ENCODE peak calls at places on chromosomes 16 and 17, in eight cellular contexts. B is bronchial epithelial cell, J is thoracic aorta, X is tibial nerve, H is ovary, N is cardiac fibroblast, M is fibroblast of villous mesenchyme, I is hepatocyte. V is an unnamed sample.

GRCh38 chr17:81035389-81036127 is 607 bp downstream of the BAIAP2 start:
- DNase-seq in J (no peak), M (no peak), X (no peak), N (no peak), H (no peak), B (no peak), I (no peak), V (no peak)

GRCh38 chr17:48996696-48997102 is 486 bp upstream of the IGF2BP1 start:
- DNase-seq in B (no peak), J (no peak), H (no peak), I (peak; percentile 64), X (no peak), M (no peak), N (no peak), V (no peak)

GRCh38 chr17:45577571-45578279 is 87.2 kb upstream of the PLEKHM1 start:
- DNase-seq in J (no peak), N (no peak), H (no peak), I (no peak), X (no peak), B (no peak), M (no peak), V (no peak)

GRCh38 chr16:83615131-83615530 is 192.6 kb upstream of the HSBP1 start:
- DNase-seq in H (no peak), X (no peak), M (peak; percentile 5), J (no peak), B (no peak), I (no peak), N (peak; percentile 7), V (no peak)

GRCh38 chr17:30271102-30271501 is 20.6 kb downstream of the BLMH start:
- DNase-seq in H (no peak), N (peak; percentile 71), B (no peak), M (peak; percentile 49), X (no peak), I (no peak), J (no peak), V (no peak)

GRCh38 chr16:77431131-77431670 is 3.6 kb downstream of the ADAMTS18 start:
- DNase-seq in I (no peak), J (no peak), B (no peak), H (no peak), M (no peak), X (no peak), N (no peak), V (no peak)

GRCh38 chr17:50841949-50842354 is 6.6 kb downstream of the WFIKKN2 start:
- DNase-seq in J (no peak), N (peak; percentile 76), X (peak; percentile 63), B (peak; percentile 48), M (peak; percentile 63), I (peak; percentile 84), H (peak; percentile 82), V (peak; percentile 49)

GRCh38 chr16:68367034-68367433 is 56.2 kb downstream of the PRMT7 start:
- DNase-seq in I (peak; percentile 60), B (peak; percentile 13), H (peak; percentile 47), M (peak; percentile 37), N (peak; percentile 53), J (no peak), X (no peak), V (peak; percentile 48)

GRCh38 chr17:58120195-58120822 is 27.9 kb upstream of the OR4D1 start:
- DNase-seq in X (no peak), I (peak; percentile 83), M (peak; percentile 72), H (peak; percentile 30), J (no peak), B (peak; percentile 58), N (peak; percentile 72), V (no peak)

GRCh38 chr17:2312736-2313135 is 9.0 kb downstream of the SRR start:
- DNase-seq in N (peak; percentile 22), J (no peak), H (no peak), M (no peak), B (no peak), X (no peak), I (no peak), V (no peak)

GRCh38 chr17:4721203-4722135 is 9.8 kb upstream of the MED11 start:
- DNase-seq in B (peak; percentile 65), J (no peak), I (peak; percentile 80), H (no peak), M (peak; percentile 22), N (peak; percentile 37), X (no peak), V (no peak)

GRCh38 chr17:71208111-71208704 is 912.6 kb upstream of the SOX9 start:
- DNase-seq in I (no peak), H (no peak), B (peak; percentile 100), N (peak; percentile 49), J (no peak), M (peak; percentile 28), X (no peak), V (no peak)

GRCh38 chr17:80475949-80476876 is at the start of gene NPTX1:
- DNase-seq in N (no peak), M (no peak), J (no peak), X (no peak), H (no peak), B (no peak), I (peak; percentile 66), V (no peak)

GRCh38 chr16:11009027-11009755 is 64.8 kb downstream of the CLEC16A start:
- DNase-seq in X (no peak), J (no peak), B (peak; percentile 82), M (no peak), H (no peak), I (no peak), N (no peak), V (no peak)

GRCh38 chr16:54597222-54597621 is 310.6 kb upstream of the IRX3 start:
- DNase-seq in H (no peak), J (no peak), X (no peak), I (no peak), N (no peak), B (no peak), M (no peak), V (no peak)

GRCh38 chr17:28412131-28412530 is 6.1 kb upstream of the SLC46A1 start:
- DNase-seq in I (no peak), H (no peak), M (peak; percentile 8), J (no peak), B (peak; percentile 59), N (no peak), X (no peak), V (no peak)

GRCh38 chr17:28416703-28417311 is 10.8 kb upstream of the SLC46A1 start:
- DNase-seq in M (peak; percentile 79), I (peak; percentile 77), B (peak; percentile 65), X (no peak), J (no peak), N (peak; percentile 73), H (no peak), V (no peak)

GRCh38 chr17:28407974-28408306 is 1.9 kb upstream of the SLC46A1 start:
- DNase-seq in M (no peak), I (no peak), X (no peak), B (no peak), H (no peak), N (no peak), J (no peak), V (no peak)

GRCh38 chr17:28415886-28416285 is 9.9 kb upstream of the SLC46A1 start:
- DNase-seq in I (no peak), N (no peak), B (no peak), M (no peak), H (no peak), X (no peak), J (no peak), V (no peak)

DNA sequence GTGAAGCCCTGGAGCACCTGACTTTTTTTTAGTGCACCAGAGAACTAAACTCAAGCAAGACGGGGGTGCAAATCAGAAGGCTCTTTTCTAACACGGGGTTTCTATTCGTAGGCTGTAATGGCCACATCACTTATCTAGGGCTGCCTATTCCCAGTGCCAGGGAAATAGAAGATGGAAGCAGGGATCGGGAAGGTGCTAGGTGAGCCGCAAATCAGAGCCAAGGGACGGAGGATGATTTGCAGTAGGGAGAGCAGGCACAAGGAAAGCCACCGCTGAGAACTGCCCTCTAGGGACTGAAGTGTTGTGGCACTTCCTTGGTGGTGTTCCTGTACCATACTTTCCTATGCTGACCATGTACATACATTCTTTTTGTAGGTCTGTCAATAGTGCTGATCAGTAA is 7.8 kb upstream of the SLC46A1 start:
- DNase-seq in N (no peak), X (no peak), H (no peak), I (no peak), M (no peak), J (no peak), B (no peak), V (no peak)
- TF ChIP-seq CTCF in N (no peak), X (no peak), H (no peak), I (no peak), M (no peak), J (no peak), B (no peak), V (no peak)

GRCh38 chr17:7897773-7898172 is 9.2 kb downstream of the CHD3 start:
- DNase-seq in X (no peak), J (no peak), H (no peak), N (peak; percentile 72), I (peak; percentile 55), B (peak; percentile 50), M (peak; percentile 83), V (no peak)
- TF ChIP-seq CTCF in X (peak; percentile 71), J (no peak), H (peak; percentile 28), N (peak; percentile 45), I (peak; percentile 41), B (peak; percentile 39), M (peak; percentile 66), V (no peak)

DNA sequence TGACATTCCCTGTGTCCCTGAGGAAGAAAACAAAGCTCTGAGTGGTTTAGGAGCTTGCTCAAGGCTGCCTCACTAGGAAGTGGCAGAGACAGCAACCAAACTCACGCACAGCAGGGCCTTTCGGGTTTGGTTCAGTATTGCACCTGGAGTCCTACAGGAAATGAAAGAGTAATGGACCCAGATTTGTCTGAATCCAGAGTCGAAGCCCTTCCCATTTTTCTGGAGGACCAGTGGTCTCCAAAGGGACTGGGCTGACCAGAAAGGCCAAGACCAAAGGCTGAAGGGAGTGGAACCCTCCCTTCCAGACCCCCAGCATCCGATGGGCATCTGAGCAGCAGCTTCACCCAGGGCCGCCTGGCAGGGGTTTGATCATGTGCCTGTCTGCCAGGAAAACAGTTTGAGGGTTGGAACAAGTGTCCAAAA is 85.5 kb upstream of the RPL38 start:
- DNase-seq in J (no peak), M (no peak), N (no peak), B (no peak), I (no peak), H (no peak), X (no peak), V (no peak)
- TF ChIP-seq CTCF in J (no peak), M (no peak), N (no peak), B (no peak), I (no peak), H (no peak), X (no peak), V (no peak)

DNA sequence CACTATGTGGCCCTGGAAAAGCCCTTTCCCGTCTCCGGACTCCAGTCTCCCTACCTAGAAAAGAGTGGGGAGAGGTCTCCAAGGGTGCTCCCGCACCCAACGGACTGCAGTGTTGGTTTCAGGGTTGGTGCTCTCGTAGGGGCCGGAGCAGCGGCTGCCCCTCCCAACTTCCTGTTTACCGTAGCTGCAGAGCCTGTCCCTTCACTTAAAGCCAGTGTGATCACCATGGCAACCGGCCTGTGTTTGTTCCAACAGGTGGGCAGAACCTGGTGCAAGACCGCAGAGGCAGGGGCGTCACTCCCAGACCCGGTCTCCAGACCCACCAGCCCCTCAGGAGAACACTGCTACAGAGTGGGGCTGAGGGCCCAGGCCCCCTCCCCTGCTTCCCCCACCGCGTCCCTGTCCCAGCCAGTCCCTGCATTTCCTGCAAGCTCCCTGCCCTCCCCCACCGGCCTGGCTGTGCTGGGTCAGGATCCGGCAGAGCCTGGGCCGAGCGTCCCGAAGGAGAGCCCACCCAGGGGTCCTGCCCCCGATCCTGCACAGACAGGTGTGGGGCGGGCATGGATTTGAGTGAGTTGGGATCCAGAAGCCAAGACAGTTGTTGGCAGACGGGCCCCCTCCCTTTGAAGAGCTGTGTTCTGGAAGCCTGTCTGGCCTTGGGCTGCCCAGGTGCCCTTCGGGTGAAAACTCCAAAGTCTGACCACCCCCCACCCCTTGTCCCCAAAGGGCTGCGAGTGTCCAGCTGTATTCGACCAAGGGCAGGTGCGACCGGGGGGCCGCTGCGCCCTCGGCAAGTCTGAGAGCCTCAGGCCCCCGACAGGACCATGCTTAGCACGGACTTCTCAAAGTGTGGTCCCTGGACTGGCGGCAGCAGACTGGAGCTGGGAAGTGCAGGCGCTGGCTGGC is 1.5 kb upstream of the BAIAP3 start:
- DNase-seq in J (no peak), N (peak; percentile 84), I (peak; percentile 89), M (peak; percentile 73), H (no peak), X (no peak), B (no peak), V (no peak)
- TF ChIP-seq CTCF in J (no peak), N (no peak), I (no peak), M (no peak), H (no peak), X (no peak), B (no peak), V (no peak)